ENCODE peak calls at places on chromosomes 6 and 20, in eight cellular contexts. G is A673, N is Peyer's patch, F is transverse colon, R is aorta, U is neural progenitor cell, J is lung, Z is RWPE2. Q is an unnamed sample.

GRCh38 chr6:95093154-95093553 is 484.2 kb upstream of the MANEA start:
- DNase-seq in J (no peak), R (no peak), U (no peak), F (no peak), G (no peak), N (no peak), Z (no peak), Q (no peak)

GRCh38 chr6:3884007-3884745 is 35.0 kb downstream of the FAM50B start:
- DNase-seq in U (no peak), F (no peak), Z (no peak), N (no peak), J (no peak), R (no peak), G (peak), Q (no peak)

GRCh38 chr20:59217162-59217561 is 53.5 kb downstream of the ZNF831 start:
- DNase-seq in G (no peak), J (no peak), F (no peak), N (no peak), Z (no peak), R (no peak), U (no peak), Q (no peak)

GRCh38 chr6:36340671-36341454 is 4.2 kb upstream of the BNIP5 start:
- DNase-seq in F (peak), G (peak), U (peak), R (peak), Z (no peak), N (peak), J (peak), Q (peak)

GRCh38 chr20:5316188-5317158 is at the start of gene PROKR2:
- DNase-seq in U (peak), N (no peak), J (no peak), Z (peak), R (no peak), F (no peak), G (peak), Q (peak)

GRCh38 chr20:47663354-47664067 is 121.8 kb downstream of the SULF2 start:
- DNase-seq in G (peak), N (peak), Z (peak), J (peak), F (peak), R (peak), U (peak), Q (peak)

GRCh38 chr6:15400572-15401004 is 154.7 kb downstream of the JARID2 start:
- DNase-seq in Z (no peak), U (peak), R (peak), N (peak), G (peak), J (peak), F (peak), Q (no peak)

GRCh38 chr20:40511478-40511877 is 177.6 kb downstream of the MAFB start:
- DNase-seq in Z (no peak), F (no peak), G (peak), U (no peak), R (no peak), N (peak), J (no peak), Q (no peak)

GRCh38 chr6:157405986-157406385 is 25.0 kb downstream of the ZDHHC14 start:
- DNase-seq in Z (no peak), G (no peak), J (no peak), F (no peak), N (no peak), U (no peak), R (no peak), Q (no peak)

GRCh38 chr20:53826090-53826489 is 232.5 kb upstream of the ZNF217 start:
- DNase-seq in G (no peak), N (peak), J (no peak), F (no peak), Z (peak), U (no peak), R (no peak), Q (no peak)

GRCh38 chr6:53168516-53169257 is 20.0 kb upstream of the GCM1 start:
- DNase-seq in G (no peak), N (no peak), R (no peak), Z (no peak), U (no peak), J (no peak), F (no peak), Q (no peak)

GRCh38 chr20:19692685-19693119 is 65.4 kb upstream of the RIN2 start:
- DNase-seq in R (peak), U (peak), F (peak), G (peak), N (peak), Z (no peak), J (peak), Q (peak)

GRCh38 chr20:33404281-33404680 is 3.0 kb upstream of the CDK5RAP1 start:
- DNase-seq in U (no peak), F (no peak), G (no peak), N (no peak), J (no peak), R (no peak), Z (no peak), Q (no peak)

GRCh38 chr6:37134622-37135191 is 35.2 kb upstream of the PIM1 start:
- DNase-seq in Z (peak), R (peak), U (no peak), N (peak), F (peak), G (no peak), J (peak), Q (no peak)

GRCh38 chr6:167410510-167410909 is 85.6 kb downstream of the TTLL2 start:
- DNase-seq in F (no peak), G (no peak), R (no peak), Z (no peak), N (no peak), J (no peak), U (no peak), Q (no peak)

GRCh38 chr6:22906091-22906549 is 336.8 kb downstream of the HDGFL1 start:
- DNase-seq in F (no peak), J (no peak), N (no peak), G (peak), U (peak), R (no peak), Z (no peak), Q (no peak)

GRCh38 chr6:155221086-155221485 is 42.7 kb upstream of the CLDN20 start:
- DNase-seq in U (no peak), N (no peak), Z (no peak), R (no peak), J (no peak), F (no peak), G (no peak), Q (no peak)

GRCh38 chr6:136069119-136069518 is 181.0 kb downstream of the MTFR2 start:
- DNase-seq in F (no peak), R (no peak), N (no peak), U (no peak), G (no peak), J (no peak), Z (no peak), Q (no peak)

GRCh38 chr20:34262488-34263288 is 21.5 kb downstream of the ASIP start:
- DNase-seq in N (no peak), G (no peak), U (no peak), Z (no peak), F (peak), J (no peak), R (no peak), Q (no peak)

GRCh38 chr6:134503542-134504281 is 185.8 kb upstream of the SGK1 start:
- DNase-seq in R (no peak), Z (no peak), F (no peak), U (no peak), G (peak), J (no peak), N (no peak), Q (no peak)

GRCh38 chr6:170177383-170178265 is 113.3 kb downstream of the DLL1 start:
- DNase-seq in U (no peak), J (no peak), R (no peak), F (no peak), Z (peak), G (no peak), N (peak), Q (peak)

GRCh38 chr6:27889628-27890315 is 22.4 kb downstream of the OR2B2 start:
- DNase-seq in U (peak), Z (no peak), F (no peak), R (no peak), J (no peak), G (peak), N (no peak), Q (no peak)

GRCh38 chr6:27892596-27893058 is 19.6 kb downstream of the OR2B2 start:
- DNase-seq in G (no peak), U (no peak), F (no peak), R (no peak), N (no peak), Z (no peak), J (no peak), Q (no peak)

GRCh38 chr6:27890351-27891299 is 21.6 kb downstream of the OR2B2 start:
- DNase-seq in U (peak), R (no peak), G (peak), J (no peak), F (peak), N (peak), Z (peak), Q (peak)

GRCh38 chr6:27893059-27893835 is 18.9 kb downstream of the OR2B2 start:
- DNase-seq in G (peak), F (peak), U (peak), R (peak), N (peak), Z (peak), J (peak), Q (peak)

GRCh38 chr6:27891300-27891913 is 20.8 kb downstream of the OR2B2 start:
- DNase-seq in J (no peak), U (no peak), G (no peak), R (no peak), Z (no peak), N (no peak), F (no peak), Q (no peak)
- H3K4me3 ChIP-seq in J (no peak), U (peak), G (peak), R (no peak), Z (peak), N (peak), F (no peak), Q (no peak)

DNA sequence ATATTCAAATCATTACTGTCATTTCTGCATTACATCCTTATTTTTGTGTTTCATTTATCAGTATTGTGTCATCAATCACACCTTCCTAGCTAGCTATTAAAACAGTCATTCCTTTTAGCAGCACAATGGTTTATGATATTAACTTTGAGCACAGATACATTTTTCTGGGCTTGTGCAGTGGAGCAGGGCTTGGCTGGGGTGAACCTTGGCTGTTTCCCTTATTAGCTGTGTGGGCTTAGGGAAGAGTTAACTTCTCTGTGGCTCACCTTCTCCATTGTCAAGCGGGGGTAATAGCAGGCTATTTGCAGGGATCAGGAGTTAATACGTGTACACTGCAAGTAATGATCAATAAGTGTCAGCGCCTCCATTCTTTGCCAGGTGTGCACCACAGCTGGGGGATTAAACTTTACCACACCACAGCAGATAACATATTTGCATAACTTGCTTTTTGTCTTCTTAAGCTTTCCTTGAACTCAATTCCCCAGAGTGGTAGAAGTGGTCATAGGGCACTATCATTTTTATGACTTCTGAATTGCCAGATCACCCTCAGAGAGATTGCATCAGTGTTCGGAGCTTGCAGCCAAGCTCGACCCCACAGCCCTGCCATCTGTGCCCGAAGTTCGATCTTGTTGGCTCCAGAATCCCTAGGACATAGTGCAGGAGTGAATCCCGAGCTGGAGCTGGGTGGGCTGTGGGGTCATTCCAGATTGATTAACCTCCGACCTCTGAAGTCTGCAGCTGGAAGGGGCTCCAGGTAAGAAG is 1.5 kb upstream of the PYGB start:
- DNase-seq in F (peak), J (no peak), Z (no peak), R (peak), G (no peak), U (no peak), N (peak), Q (no peak)
- H3K27ac ChIP-seq in F (peak), J (no peak), Z (peak), R (peak), G (no peak), U (no peak), N (peak), Q (no peak)

DNA sequence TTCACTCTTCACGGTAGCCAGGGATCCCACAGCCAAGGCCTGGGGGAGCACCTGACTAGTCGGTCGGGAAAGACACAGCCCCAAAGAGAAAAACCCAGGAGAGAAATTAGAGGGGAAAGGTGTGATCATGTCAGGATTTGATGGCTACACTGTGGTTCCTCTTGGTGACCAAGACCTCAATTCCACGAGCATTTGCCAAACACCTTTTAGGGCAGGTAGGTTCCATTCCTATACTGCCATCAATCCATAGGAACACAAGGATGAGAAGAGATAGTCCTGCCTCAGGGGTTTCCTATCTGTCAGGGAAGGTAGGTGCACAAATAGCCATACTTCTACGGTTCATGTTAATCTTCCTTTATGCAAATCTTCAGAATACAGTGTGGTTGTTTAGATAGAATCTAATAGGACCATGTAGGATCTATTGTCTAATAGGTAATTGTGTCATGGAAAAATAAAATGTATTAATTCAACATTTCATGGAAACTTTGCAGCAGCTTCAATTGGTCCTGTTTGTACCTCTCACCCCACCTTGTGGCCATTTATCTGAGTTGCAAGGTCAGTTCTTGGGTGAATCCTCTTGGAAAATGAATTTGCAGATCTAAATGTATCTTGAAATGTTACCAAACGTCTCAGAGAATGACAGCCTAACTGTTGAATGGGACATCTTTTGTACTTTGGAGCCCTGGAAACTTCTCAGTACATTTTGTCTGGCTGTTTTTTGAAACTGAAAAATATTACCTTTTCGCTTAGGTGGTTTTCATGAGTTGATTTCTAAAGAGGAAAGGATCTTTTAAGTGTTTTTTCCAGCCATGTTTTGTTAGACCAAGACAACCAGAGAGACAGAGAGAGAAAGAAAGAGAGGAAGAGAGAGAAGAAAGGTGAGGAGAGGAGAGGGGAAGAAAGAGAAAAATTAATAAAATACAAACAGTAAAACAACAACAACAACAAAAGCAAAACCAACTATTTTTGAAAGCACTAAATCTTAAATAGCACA is 33.7 kb upstream of the IYD start:
- DNase-seq in J (peak), U (peak), G (peak), R (no peak), Z (no peak), F (peak), N (peak), Q (no peak)
- H3K4me3 ChIP-seq in J (no peak), U (no peak), G (no peak), R (no peak), Z (no peak), F (no peak), N (no peak), Q (no peak)

GRCh38 chr20:38452880-38453624 is 17.9 kb upstream of the SNHG17 start:
- DNase-seq in G (no peak), U (no peak), F (no peak), N (no peak), R (peak), Z (peak), J (no peak), Q (no peak)
- H3K27ac ChIP-seq in G (no peak), U (no peak), F (no peak), N (peak), R (no peak), Z (peak), J (peak), Q (no peak)

GRCh38 chr6:100467144-100468012 is 2.7 kb upstream of the SIM1 start:
- DNase-seq in F (no peak), U (peak), Z (no peak), N (no peak), G (no peak), R (no peak), J (no peak), Q (no peak)

GRCh38 chr6:100464910-100465700 is at the start of gene SIM1:
- DNase-seq in R (peak), F (peak), U (peak), J (no peak), G (peak), Z (peak), N (peak), Q (peak)

GRCh38 chr6:100465701-100466409 is 1.1 kb upstream of the SIM1 start:
- DNase-seq in Z (no peak), G (no peak), U (peak), F (no peak), N (no peak), R (no peak), J (no peak), Q (no peak)

GRCh38 chr6:100468013-100468622 is 3.4 kb upstream of the SIM1 start:
- DNase-seq in R (no peak), G (no peak), F (no peak), Z (no peak), N (no peak), J (no peak), U (no peak), Q (no peak)

DNA sequence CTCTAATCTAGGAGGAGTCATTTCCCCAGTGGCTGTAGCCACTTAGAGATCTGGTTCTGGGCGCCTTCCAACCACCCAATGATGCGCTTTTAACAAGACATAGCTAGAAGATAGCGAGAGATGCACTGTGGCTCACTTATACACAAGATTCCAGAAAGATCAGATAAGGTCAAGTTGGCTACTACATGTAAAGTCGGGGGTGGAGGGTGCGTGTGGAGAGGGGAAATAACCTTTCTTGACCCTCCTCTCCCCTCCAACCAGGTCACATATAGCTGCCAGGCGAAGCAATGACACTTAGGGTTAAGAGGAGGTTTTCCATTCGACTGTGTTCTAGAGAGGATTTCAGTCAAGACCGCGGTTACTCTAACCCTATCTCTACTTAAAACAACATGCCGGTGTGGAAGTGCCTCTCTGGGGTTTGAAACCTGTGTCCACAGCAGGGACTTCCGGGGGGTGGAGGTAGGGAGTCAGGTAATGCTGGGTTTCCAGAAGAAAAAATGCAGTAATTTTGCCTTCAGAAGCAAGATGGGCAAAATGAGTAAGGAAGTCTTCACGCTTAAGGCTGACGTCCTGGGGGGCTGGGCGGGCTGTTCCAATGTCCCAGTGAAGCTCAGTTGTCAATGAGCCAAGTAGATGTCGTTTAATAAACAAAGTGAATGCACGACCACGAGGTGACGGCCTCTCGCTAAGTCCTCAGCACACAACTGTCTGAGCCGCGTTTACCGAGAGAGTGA is 1.9 kb upstream of the SIM1 start:
- DNase-seq in F (no peak), Z (no peak), J (peak), U (peak), R (no peak), G (no peak), N (no peak), Q (no peak)
- H3K4me3 ChIP-seq in F (no peak), Z (no peak), J (no peak), U (no peak), R (no peak), G (no peak), N (no peak), Q (peak)

GRCh38 chr6:162090734-162091133 is 636.8 kb downstream of the PRKN start:
- DNase-seq in U (no peak), J (no peak), F (no peak), R (no peak), Z (no peak), N (no peak), G (no peak), Q (no peak)
- H3K27ac ChIP-seq in U (no peak), J (no peak), F (no peak), R (no peak), Z (no peak), N (no peak), G (no peak), Q (no peak)

GRCh38 chr20:17680128-17680835 is 1.8 kb downstream of the RRBP1 start:
- DNase-seq in J (peak), U (peak), Z (no peak), R (peak), N (peak), G (peak), F (peak), Q (peak)

GRCh38 chr20:17681741-17682102 is 320 bp downstream of the RRBP1 start:
- DNase-seq in G (no peak), F (no peak), Z (no peak), N (no peak), U (no peak), J (no peak), R (no peak), Q (no peak)

GRCh38 chr20:17682103-17682888 is at the start of gene RRBP1:
- DNase-seq in Z (peak), R (peak), G (peak), U (peak), J (peak), N (peak), F (peak), Q (peak)

GRCh38 chr20:17679786-17680127 is 2.3 kb downstream of the RRBP1 start:
- DNase-seq in N (no peak), R (no peak), U (peak), Z (no peak), G (no peak), J (no peak), F (no peak), Q (no peak)

GRCh38 chr20:17680836-17681740 is 954 bp downstream of the RRBP1 start:
- DNase-seq in F (peak), R (peak), U (peak), J (peak), Z (peak), N (peak), G (peak), Q (peak)
- H3K4me3 ChIP-seq in F (peak), R (peak), U (peak), J (peak), Z (peak), N (peak), G (peak), Q (peak)

GRCh38 chr20:62381842-62382241 is 5.1 kb upstream of the RPS21 start:
- DNase-seq in U (no peak), J (no peak), G (no peak), F (no peak), Z (no peak), R (no peak), N (no peak), Q (no peak)
- H3K27ac ChIP-seq in U (no peak), J (peak), G (no peak), F (no peak), Z (peak), R (no peak), N (peak), Q (no peak)